ENCODE peak calls at places on chromosomes 6 and 20, in nine cellular contexts. F, G, Z, D, E, Y, I, R and W are unnamed samples.

GRCh38 chr6:167244991-167245390 is 46.1 kb upstream of the UNC93A start:
- DNase-seq in F (no peak), G (no peak), Z (no peak), D (no peak), E (no peak), Y (no peak), I (no peak), R (no peak), W (no peak)

GRCh38 chr20:61802721-61803311 is 262.9 kb downstream of the TAF4 start:
- DNase-seq in F (no peak), G (no peak), Z (peak; percentile 68), D (no peak), E (no peak), Y (no peak), I (no peak), R (no peak), W (no peak)

GRCh38 chr6:89471287-89471867 is 38.4 kb downstream of the ANKRD6 start:
- DNase-seq in F (no peak), G (peak; percentile 22), Z (no peak), D (no peak), E (no peak), Y (no peak), I (no peak), R (peak; percentile 55), W (no peak)

GRCh38 chr6:148422085-148422484 is 79.4 kb downstream of the SASH1 start:
- DNase-seq in F (no peak), G (no peak), Z (no peak), D (no peak), E (no peak), Y (no peak), I (no peak), R (no peak), W (no peak)

GRCh38 chr20:43722153-43722505 is 4.7 kb downstream of the GTSF1L start:
- DNase-seq in F (no peak), G (no peak), Z (no peak), D (no peak), E (peak; percentile 20), Y (no peak), I (no peak), R (no peak), W (no peak)

GRCh38 chr6:149157126-149157525 is 160.4 kb upstream of the TAB2 start:
- DNase-seq in F (no peak), G (no peak), Z (no peak), D (no peak), E (no peak), Y (no peak), I (no peak), R (no peak), W (no peak)

GRCh38 chr20:7716286-7716972 is 223.8 kb downstream of the HAO1 start:
- DNase-seq in F (no peak), G (no peak), Z (no peak), D (no peak), E (no peak), Y (no peak), I (no peak), R (no peak), W (no peak)

GRCh38 chr20:48209102-48209501 is 423.8 kb upstream of the SULF2 start:
- DNase-seq in F (no peak), G (no peak), Z (no peak), D (no peak), E (no peak), Y (no peak), I (no peak), R (no peak), W (no peak)

GRCh38 chr6:53300656-53301551 is 47.8 kb downstream of the ELOVL5 start:
- DNase-seq in F (peak; percentile 41), G (peak; percentile 15), Z (no peak), D (no peak), E (peak; percentile 89), Y (no peak), I (no peak), R (no peak), W (peak; percentile 49)

GRCh38 chr6:52423971-52424381 is 3.8 kb downstream of the EFHC1 start:
- DNase-seq in F (no peak), G (no peak), Z (no peak), D (no peak), E (no peak), Y (peak; percentile 67), I (peak; percentile 76), R (peak; percentile 90), W (peak; percentile 88)

GRCh38 chr6:97978855-97979271 is 695.8 kb upstream of the MMS22L start:
- DNase-seq in F (no peak), G (no peak), Z (peak; percentile 51), D (no peak), E (peak; percentile 1), Y (no peak), I (no peak), R (peak; percentile 54), W (no peak)

GRCh38 chr6:147774856-147775255 is 266.4 kb downstream of the SAMD5 start:
- DNase-seq in F (no peak), G (peak; percentile 17), Z (no peak), D (no peak), E (no peak), Y (no peak), I (no peak), R (peak; percentile 59), W (no peak)

GRCh38 chr6:40688214-40688761 is 101.1 kb upstream of the LRFN2 start:
- DNase-seq in F (no peak), G (no peak), Z (no peak), D (no peak), E (no peak), Y (no peak), I (no peak), R (no peak), W (no peak)

GRCh38 chr20:32454164-32455145 is 96.3 kb downstream of the ASXL1 start:
- DNase-seq in F (no peak), G (no peak), Z (peak; percentile 68), D (no peak), E (no peak), Y (no peak), I (no peak), R (no peak), W (no peak)

GRCh38 chr6:71727632-71728294 is 158.6 kb upstream of the RIMS1 start:
- DNase-seq in F (no peak), G (no peak), Z (no peak), D (no peak), E (no peak), Y (no peak), I (no peak), R (peak; percentile 29), W (no peak)

GRCh38 chr6:21441386-21441785 is 152.2 kb upstream of the SOX4 start:
- DNase-seq in F (no peak), G (no peak), Z (no peak), D (no peak), E (peak; percentile 33), Y (no peak), I (no peak), R (no peak), W (no peak)

DNA sequence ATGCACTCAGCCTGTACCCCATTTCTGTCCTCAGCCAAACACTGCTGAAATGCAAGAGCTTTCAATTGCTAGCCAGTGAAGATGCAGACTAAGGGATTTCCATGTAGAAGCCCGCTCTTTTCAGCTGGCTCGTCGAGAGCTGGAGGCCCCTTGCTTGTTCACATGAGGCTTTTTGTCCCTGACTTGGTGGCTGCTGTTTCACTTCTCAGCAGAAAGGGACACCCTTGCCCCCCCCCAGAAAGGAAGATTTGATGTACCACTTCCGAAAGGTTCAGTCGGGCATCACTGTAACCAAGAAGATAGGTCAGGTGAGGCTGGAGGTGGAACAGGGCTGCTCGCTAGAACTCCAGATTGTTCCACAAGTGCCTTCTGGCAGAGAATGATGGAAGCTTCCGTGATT is 23.3 kb downstream of the PTPN1 start:
- DNase-seq in F (no peak), G (no peak), Z (no peak), D (no peak), E (no peak), Y (no peak), I (no peak), R (no peak), W (no peak)
- H3K4me3 ChIP-seq in F (no peak overlapping the region), G (no peak overlapping the region), Z (no peak overlapping the region), D (no peak overlapping the region), E (no peak overlapping the region), Y (no peak overlapping the region), I (no peak overlapping the region), R (no peak overlapping the region), W (no peak overlapping the region)

GRCh38 chr6:164928366-164929154 is 380.8 kb downstream of the C6orf118 start:
- DNase-seq in F (no peak), G (no peak), Z (no peak), D (no peak), E (no peak), Y (no peak), I (no peak), R (no peak), W (no peak)
- H3K4me3 ChIP-seq in F (no peak overlapping the region), G (no peak overlapping the region), Z (no peak overlapping the region), D (no peak overlapping the region), E (no peak overlapping the region), Y (no peak overlapping the region), I (no peak overlapping the region), R (no peak overlapping the region), W (no peak overlapping the region)

DNA sequence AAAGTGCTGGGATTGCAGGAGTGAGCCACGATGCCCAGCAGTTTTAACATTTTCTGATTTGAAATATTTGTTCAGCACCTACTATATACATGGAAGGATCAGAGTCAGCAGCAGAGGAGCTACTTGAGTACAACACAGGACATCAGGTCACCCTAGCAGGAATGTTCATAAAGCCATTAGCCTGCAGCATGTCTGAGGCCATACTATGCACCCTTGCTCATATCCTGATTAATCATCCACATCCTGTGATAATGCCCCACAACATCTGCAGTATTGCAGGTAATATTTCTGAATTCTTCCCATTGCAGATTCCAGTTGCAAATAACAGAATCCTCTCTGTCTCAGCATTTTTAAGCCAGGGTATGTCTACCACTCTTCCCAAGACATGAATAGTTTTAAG is 171.0 kb upstream of the PRND start:
- DNase-seq in F (no peak), G (no peak), Z (no peak), D (no peak), E (no peak), Y (no peak), I (peak; percentile 38), R (no peak), W (no peak)
- H3K4me3 ChIP-seq in F (no peak overlapping the region), G (no peak overlapping the region), Z (no peak overlapping the region), D (no peak overlapping the region), E (no peak overlapping the region), Y (no peak overlapping the region), I (no peak overlapping the region), R (no peak overlapping the region), W (no peak overlapping the region)

GRCh38 chr20:50308513-50309279 is 118.1 kb downstream of the CEBPB start:
- DNase-seq in F (peak; percentile 70), G (peak; percentile 16), Z (peak; percentile 97), D (peak; percentile 96), E (no peak), Y (peak; percentile 98), I (peak; percentile 89), R (peak; percentile 79), W (peak; percentile 96)
- H3K4me3 ChIP-seq in F (no peak overlapping the region), G (no peak overlapping the region), Z (peak overlapping the region; percentile 13), D (no peak overlapping the region), E (no peak overlapping the region), Y (peak overlapping the region; percentile 44), I (peak overlapping the region; percentile 33), R (no peak overlapping the region), W (no peak overlapping the region)